ENCODE peak calls at places on chromosomes 5 and 9, in seven cellular contexts. One of them, this sample, is unnamed.

GRCh38 chr9:108854094-108854493 is 1.7 kb downstream of the ACTL7B start:
- DNase-seq in mucosa of descending colon: no peak
- DNase-seq in esophagus muscularis mucosa: no peak
- DNase-seq in HFF-Myc: no peak
- DNase-seq in left lung: no peak
- DNase-seq in gastrocnemius medialis: no peak
- DNase-seq in A549: no peak
- DNase-seq in this sample: no peak

GRCh38 chr9:69671904-69672827 is at the start of gene APBA1:
- DNase-seq in mucosa of descending colon: peak; percentile 61
- DNase-seq in gastrocnemius medialis: no peak
- DNase-seq in left lung: peak; percentile 58
- DNase-seq in esophagus muscularis mucosa: no peak
- DNase-seq in A549: peak; percentile 7
- DNase-seq in HFF-Myc: no peak
- DNase-seq in this sample: no peak

GRCh38 chr9:74499770-74500583 is 2.8 kb downstream of the RORB start:
- DNase-seq in left lung: no peak
- DNase-seq in mucosa of descending colon: no peak
- DNase-seq in A549: no peak
- DNase-seq in HFF-Myc: no peak
- DNase-seq in esophagus muscularis mucosa: no peak
- DNase-seq in gastrocnemius medialis: no peak
- DNase-seq in this sample: no peak

GRCh38 chr5:36662291-36662851 is 56.0 kb downstream of the SLC1A3 start:
- DNase-seq in esophagus muscularis mucosa: no peak
- DNase-seq in HFF-Myc: no peak
- DNase-seq in left lung: no peak
- DNase-seq in mucosa of descending colon: no peak
- DNase-seq in A549: no peak
- DNase-seq in gastrocnemius medialis: no peak
- DNase-seq in this sample: no peak

GRCh38 chr5:60287174-60287771 is 393.7 kb upstream of the PDE4D start:
- DNase-seq in esophagus muscularis mucosa: no peak
- DNase-seq in A549: peak; percentile 18
- DNase-seq in left lung: peak; percentile 54
- DNase-seq in HFF-Myc: peak; percentile 36
- DNase-seq in gastrocnemius medialis: no peak
- DNase-seq in mucosa of descending colon: no peak
- DNase-seq in this sample: no peak

GRCh38 chr5:73230264-73231244 is 57.6 kb downstream of the TMEM174 start:
- DNase-seq in esophagus muscularis mucosa: peak; percentile 74
- DNase-seq in HFF-Myc: no peak
- DNase-seq in mucosa of descending colon: no peak
- DNase-seq in A549: no peak
- DNase-seq in left lung: no peak
- DNase-seq in gastrocnemius medialis: no peak
- DNase-seq in this sample: no peak

GRCh38 chr9:120868676-120869359 is 8.2 kb downstream of the PHF19 start:
- DNase-seq in mucosa of descending colon: peak; percentile 100
- DNase-seq in gastrocnemius medialis: peak; percentile 92
- DNase-seq in HFF-Myc: peak; percentile 77
- DNase-seq in A549: peak; percentile 96
- DNase-seq in esophagus muscularis mucosa: peak; percentile 99
- DNase-seq in left lung: peak; percentile 99
- DNase-seq in this sample: peak; percentile 23

GRCh38 chr9:82923410-82924242 is 139.3 kb downstream of the RASEF start:
- DNase-seq in mucosa of descending colon: no peak
- DNase-seq in left lung: no peak
- DNase-seq in esophagus muscularis mucosa: no peak
- DNase-seq in A549: no peak
- DNase-seq in gastrocnemius medialis: no peak
- DNase-seq in HFF-Myc: no peak
- DNase-seq in this sample: no peak

GRCh38 chr5:37926732-37927131 is 86.9 kb upstream of the GDNF start:
- DNase-seq in left lung: no peak
- DNase-seq in mucosa of descending colon: no peak
- DNase-seq in gastrocnemius medialis: no peak
- DNase-seq in A549: no peak
- DNase-seq in esophagus muscularis mucosa: no peak
- DNase-seq in HFF-Myc: peak; percentile 10
- DNase-seq in this sample: no peak

GRCh38 chr9:124284940-124285441 is 27.2 kb downstream of the NEK6 start:
- DNase-seq in esophagus muscularis mucosa: no peak
- DNase-seq in HFF-Myc: no peak
- DNase-seq in left lung: no peak
- DNase-seq in A549: no peak
- DNase-seq in mucosa of descending colon: no peak
- DNase-seq in gastrocnemius medialis: no peak
- DNase-seq in this sample: no peak

GRCh38 chr9:132651259-132651658 is 18.5 kb downstream of the DDX31 start:
- DNase-seq in A549: no peak
- DNase-seq in left lung: no peak
- DNase-seq in mucosa of descending colon: no peak
- DNase-seq in gastrocnemius medialis: no peak
- DNase-seq in HFF-Myc: peak; percentile 49
- DNase-seq in esophagus muscularis mucosa: no peak
- DNase-seq in this sample: no peak

GRCh38 chr9:129796029-129796910 is 6.7 kb upstream of the TOR1B start:
- DNase-seq in A549: no peak
- DNase-seq in HFF-Myc: no peak
- DNase-seq in left lung: no peak
- DNase-seq in esophagus muscularis mucosa: no peak
- DNase-seq in gastrocnemius medialis: no peak
- DNase-seq in mucosa of descending colon: no peak
- DNase-seq in this sample: no peak

GRCh38 chr9:129798973-129799372 is 4.0 kb upstream of the TOR1B start:
- DNase-seq in gastrocnemius medialis: no peak
- DNase-seq in HFF-Myc: no peak
- DNase-seq in mucosa of descending colon: no peak
- DNase-seq in esophagus muscularis mucosa: no peak
- DNase-seq in A549: no peak
- DNase-seq in left lung: no peak
- DNase-seq in this sample: no peak

DNA sequence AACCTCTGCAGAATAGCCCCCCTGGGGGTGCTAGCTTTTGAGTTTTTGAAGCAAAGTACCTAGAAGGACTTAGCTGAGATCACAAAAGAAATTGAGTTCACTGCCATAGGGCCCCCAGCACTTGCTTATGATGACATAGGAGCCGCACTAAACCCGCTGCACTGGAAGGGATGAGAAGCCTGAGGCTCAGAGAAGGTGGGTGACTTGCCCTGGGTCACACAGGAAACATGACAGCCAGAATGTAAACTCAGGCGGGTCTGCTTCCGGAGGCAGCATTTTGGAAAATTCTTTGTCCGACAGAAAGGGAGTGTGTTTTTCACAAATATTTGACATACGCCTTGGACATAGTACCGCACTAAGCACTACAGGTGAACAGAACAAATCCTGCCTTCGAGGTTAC is 8.4 kb upstream of the TOR1B start:
- DNase-seq in A549: no peak
- DNase-seq in HFF-Myc: no peak
- DNase-seq in mucosa of descending colon: no peak
- DNase-seq in left lung: no peak
- DNase-seq in esophagus muscularis mucosa: no peak
- DNase-seq in gastrocnemius medialis: no peak
- DNase-seq in this sample: no peak
- TF ChIP-seq CTCF in A549: no peak
- TF ChIP-seq CTCF in HFF-Myc: no peak
- TF ChIP-seq CTCF in mucosa of descending colon: no peak
- TF ChIP-seq CTCF in left lung: no peak
- TF ChIP-seq CTCF in esophagus muscularis mucosa: no peak
- TF ChIP-seq CTCF in gastrocnemius medialis: no peak
- TF ChIP-seq CTCF in this sample: no peak

DNA sequence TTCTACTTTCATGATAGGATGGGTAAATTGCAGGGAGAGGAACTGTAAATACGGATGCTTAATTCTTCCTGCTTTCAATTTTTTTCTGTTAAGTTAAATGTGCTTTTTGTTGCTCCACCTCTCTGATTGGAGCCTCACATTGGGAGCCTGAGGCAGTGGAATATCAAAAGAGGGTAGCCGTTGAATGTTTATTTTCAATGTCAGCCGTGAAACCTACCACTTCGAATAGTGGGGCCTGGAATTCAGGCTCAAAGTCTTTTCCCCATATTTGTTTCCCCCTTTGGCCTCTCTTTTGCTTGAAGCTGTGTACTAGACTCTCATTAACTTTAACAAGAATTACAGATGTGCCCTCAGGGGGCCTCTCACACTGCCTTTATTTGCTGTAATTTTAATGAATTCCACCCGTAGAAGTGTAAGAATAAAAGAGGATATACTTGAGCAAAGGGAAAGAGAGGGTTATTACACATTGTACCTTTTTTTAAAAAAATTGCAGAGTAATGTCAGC is 29.0 kb downstream of the PSAT1 start:
- DNase-seq in mucosa of descending colon: no peak
- DNase-seq in left lung: no peak
- DNase-seq in HFF-Myc: no peak
- DNase-seq in esophagus muscularis mucosa: peak; percentile 57
- DNase-seq in gastrocnemius medialis: no peak
- DNase-seq in A549: no peak
- DNase-seq in this sample: no peak
- H3K4me3 ChIP-seq in mucosa of descending colon: no peak overlapping the region
- H3K4me3 ChIP-seq in left lung: no peak overlapping the region
- H3K4me3 ChIP-seq in HFF-Myc: no peak overlapping the region
- H3K4me3 ChIP-seq in esophagus muscularis mucosa: no peak overlapping the region
- H3K4me3 ChIP-seq in gastrocnemius medialis: no peak overlapping the region
- H3K4me3 ChIP-seq in A549: no peak overlapping the region
- H3K4me3 ChIP-seq in this sample: no peak overlapping the region

GRCh38 chr9:99906403-99907207 is at the start of gene STX17:
- DNase-seq in A549: peak; percentile 64
- DNase-seq in mucosa of descending colon: peak; percentile 85
- DNase-seq in gastrocnemius medialis: peak; percentile 53
- DNase-seq in HFF-Myc: no peak
- DNase-seq in left lung: peak; percentile 77
- DNase-seq in esophagus muscularis mucosa: peak; percentile 95
- DNase-seq in this sample: no peak
- TF ChIP-seq CTCF in A549: peak; percentile 12
- TF ChIP-seq CTCF in mucosa of descending colon: no peak
- TF ChIP-seq CTCF in gastrocnemius medialis: no peak
- TF ChIP-seq CTCF in HFF-Myc: no peak
- TF ChIP-seq CTCF in left lung: no peak
- TF ChIP-seq CTCF in esophagus muscularis mucosa: no peak
- TF ChIP-seq CTCF in this sample: no peak

GRCh38 chr5:119289413-119289812 is 66.4 kb upstream of the TNFAIP8 start:
- DNase-seq in gastrocnemius medialis: no peak
- DNase-seq in left lung: no peak
- DNase-seq in HFF-Myc: no peak
- DNase-seq in esophagus muscularis mucosa: no peak
- DNase-seq in mucosa of descending colon: no peak
- DNase-seq in A549: no peak
- DNase-seq in this sample: no peak
- H3K4me3 ChIP-seq in gastrocnemius medialis: no peak overlapping the region
- H3K4me3 ChIP-seq in left lung: no peak overlapping the region
- H3K4me3 ChIP-seq in HFF-Myc: no peak overlapping the region
- H3K4me3 ChIP-seq in esophagus muscularis mucosa: no peak overlapping the region
- H3K4me3 ChIP-seq in mucosa of descending colon: no peak overlapping the region
- H3K4me3 ChIP-seq in A549: no peak overlapping the region
- H3K4me3 ChIP-seq in this sample: no peak overlapping the region

GRCh38 chr9:36166150-36166927 is 2.8 kb upstream of the CCIN start:
- DNase-seq in gastrocnemius medialis: peak; percentile 56
- DNase-seq in left lung: peak; percentile 84
- DNase-seq in HFF-Myc: peak; percentile 49
- DNase-seq in mucosa of descending colon: peak; percentile 86
- DNase-seq in esophagus muscularis mucosa: peak; percentile 96
- DNase-seq in A549: peak; percentile 93
- DNase-seq in this sample: no peak
- TF ChIP-seq CTCF in gastrocnemius medialis: peak; percentile 74
- TF ChIP-seq CTCF in left lung: peak; percentile 90
- TF ChIP-seq CTCF in HFF-Myc: peak; percentile 83
- TF ChIP-seq CTCF in mucosa of descending colon: peak; percentile 91
- TF ChIP-seq CTCF in esophagus muscularis mucosa: peak; percentile 94
- TF ChIP-seq CTCF in A549: peak; percentile 91
- TF ChIP-seq CTCF in this sample: peak; percentile 95

GRCh38 chr9:14347408-14348224 is 33.7 kb upstream of the NFIB start:
- DNase-seq in HFF-Myc: no peak
- DNase-seq in A549: peak; percentile 52
- DNase-seq in esophagus muscularis mucosa: no peak
- DNase-seq in mucosa of descending colon: no peak
- DNase-seq in gastrocnemius medialis: peak; percentile 45
- DNase-seq in left lung: peak; percentile 41
- DNase-seq in this sample: no peak
- H3K4me3 ChIP-seq in HFF-Myc: no peak overlapping the region
- H3K4me3 ChIP-seq in A549: peak overlapping the region; percentile 55
- H3K4me3 ChIP-seq in esophagus muscularis mucosa: peak overlapping the region; percentile 53
- H3K4me3 ChIP-seq in mucosa of descending colon: no peak overlapping the region
- H3K4me3 ChIP-seq in gastrocnemius medialis: peak overlapping the region; percentile 65
- H3K4me3 ChIP-seq in left lung: peak overlapping the region; percentile 42
- H3K4me3 ChIP-seq in this sample: no peak overlapping the region

GRCh38 chr5:122081541-122081940 is 3.5 kb upstream of the LOX start:
- DNase-seq in left lung: no peak
- DNase-seq in esophagus muscularis mucosa: no peak
- DNase-seq in mucosa of descending colon: no peak
- DNase-seq in HFF-Myc: no peak
- DNase-seq in gastrocnemius medialis: no peak
- DNase-seq in A549: no peak
- DNase-seq in this sample: no peak

GRCh38 chr5:122089614-122090013 is 11.6 kb upstream of the LOX start:
- DNase-seq in esophagus muscularis mucosa: no peak
- DNase-seq in gastrocnemius medialis: no peak
- DNase-seq in left lung: no peak
- DNase-seq in A549: no peak
- DNase-seq in HFF-Myc: no peak
- DNase-seq in mucosa of descending colon: no peak
- DNase-seq in this sample: peak; percentile 92

GRCh38 chr5:122083535-122083934 is 5.5 kb upstream of the LOX start:
- DNase-seq in HFF-Myc: no peak
- DNase-seq in A549: no peak
- DNase-seq in left lung: no peak
- DNase-seq in mucosa of descending colon: no peak
- DNase-seq in esophagus muscularis mucosa: no peak
- DNase-seq in gastrocnemius medialis: no peak
- DNase-seq in this sample: no peak

GRCh38 chr5:122089096-122089495 is 11.0 kb upstream of the LOX start:
- DNase-seq in A549: no peak
- DNase-seq in HFF-Myc: no peak
- DNase-seq in gastrocnemius medialis: no peak
- DNase-seq in esophagus muscularis mucosa: no peak
- DNase-seq in mucosa of descending colon: no peak
- DNase-seq in left lung: no peak
- DNase-seq in this sample: no peak

GRCh38 chr5:122085041-122085440 is 7.0 kb upstream of the LOX start:
- DNase-seq in A549: no peak
- DNase-seq in esophagus muscularis mucosa: no peak
- DNase-seq in HFF-Myc: no peak
- DNase-seq in mucosa of descending colon: no peak
- DNase-seq in left lung: no peak
- DNase-seq in gastrocnemius medialis: no peak
- DNase-seq in this sample: no peak
- TF ChIP-seq CTCF in A549: no peak
- TF ChIP-seq CTCF in esophagus muscularis mucosa: no peak
- TF ChIP-seq CTCF in HFF-Myc: no peak
- TF ChIP-seq CTCF in mucosa of descending colon: no peak
- TF ChIP-seq CTCF in left lung: no peak
- TF ChIP-seq CTCF in gastrocnemius medialis: no peak
- TF ChIP-seq CTCF in this sample: no peak

GRCh38 chr5:145937432-145938250 is 1.3 kb downstream of the SH3RF2 start:
- DNase-seq in gastrocnemius medialis: peak; percentile 56
- DNase-seq in left lung: no peak
- DNase-seq in HFF-Myc: no peak
- DNase-seq in esophagus muscularis mucosa: no peak
- DNase-seq in A549: peak; percentile 78
- DNase-seq in mucosa of descending colon: peak; percentile 61
- DNase-seq in this sample: no peak
- H3K4me3 ChIP-seq in gastrocnemius medialis: peak overlapping the region; percentile 60
- H3K4me3 ChIP-seq in left lung: peak overlapping the region; percentile 23
- H3K4me3 ChIP-seq in HFF-Myc: no peak overlapping the region
- H3K4me3 ChIP-seq in esophagus muscularis mucosa: no peak overlapping the region
- H3K4me3 ChIP-seq in A549: peak overlapping the region; percentile 45
- H3K4me3 ChIP-seq in mucosa of descending colon: peak overlapping the region; percentile 36
- H3K4me3 ChIP-seq in this sample: peak overlapping the region; percentile 36

This sample was measured in AG04449.